ENCODE peak calls at places on chromosomes 2 and 18, in five cellular contexts. M, R, Z, O and T are unnamed samples.
A peak's percentile ranks its signal among the peaks of the same experiment; 100 is the strongest.

GRCh38 chr2:220276736-220277444 is 649.5 kb downstream of the SLC4A3 start:
- DNase-seq in M (no peak), R (no peak), Z (peak; percentile 82), O (peak; percentile 79), T (peak; percentile 77)

GRCh38 chr2:4895376-4895775 is 796.8 kb upstream of the SOX11 start:
- DNase-seq in M (no peak), R (no peak), Z (no peak), O (no peak), T (no peak)

GRCh38 chr18:12271376-12272235 is 17.4 kb downstream of the CIDEA start:
- DNase-seq in M (peak; percentile 86), R (peak; percentile 86), Z (peak; percentile 77), O (peak; percentile 76), T (peak; percentile 89)

GRCh38 chr2:9142551-9143263 is 63.9 kb upstream of the ASAP2 start:
- DNase-seq in M (peak; percentile 88), R (peak; percentile 94), Z (peak; percentile 87), O (peak; percentile 88), T (peak; percentile 91)

GRCh38 chr18:23719634-23720201 is 30.5 kb downstream of the LAMA3 start:
- DNase-seq in M (no peak), R (no peak), Z (peak; percentile 98), O (peak; percentile 99), T (peak; percentile 98)

GRCh38 chr2:215059724-215060123 is 78.7 kb downstream of the ABCA12 start:
- DNase-seq in M (no peak), R (no peak), Z (no peak), O (no peak), T (peak; percentile 5)

GRCh38 chr2:120430957-120431356 is 85.0 kb downstream of the INHBB start:
- DNase-seq in M (no peak), R (no peak), Z (no peak), O (no peak), T (no peak)

GRCh38 chr2:64586883-64587481 is 62.9 kb downstream of the AFTPH start:
- DNase-seq in M (peak; percentile 64), R (no peak), Z (peak; percentile 72), O (peak; percentile 70), T (peak; percentile 75)

GRCh38 chr18:13260114-13260926 is 41.8 kb downstream of the LDLRAD4 start:
- DNase-seq in M (no peak), R (no peak), Z (no peak), O (no peak), T (peak; percentile 1)

GRCh38 chr2:232316382-232317190 is 62.0 kb upstream of the ALPP start:
- DNase-seq in M (peak; percentile 27), R (no peak), Z (no peak), O (no peak), T (no peak)

GRCh38 chr2:239777219-239777618 is 247.9 kb downstream of the NDUFA10 start:
- DNase-seq in M (no peak), R (no peak), Z (no peak), O (no peak), T (no peak)

GRCh38 chr2:239611222-239611795 is 210.5 kb upstream of the HDAC4 start:
- DNase-seq in M (no peak), R (no peak), Z (no peak), O (no peak), T (no peak)